ENCODE peak calls at places on chromosomes 3 and 15, in six cellular contexts. One of them, this sample, is unnamed.

GRCh38 chr15:76730262-76730661 is 174.9 kb downstream of the SCAPER start:
- DNase-seq in stomach: no peak
- DNase-seq in K562: no peak
- DNase-seq in transverse colon: no peak
- DNase-seq in HepG2: no peak
- DNase-seq in esophagus muscularis mucosa: no peak
- DNase-seq in this sample: no peak

GRCh38 chr3:23968467-23969184 is 23.5 kb downstream of the NR1D2 start:
- DNase-seq in stomach: no peak
- DNase-seq in K562: no peak
- DNase-seq in transverse colon: no peak
- DNase-seq in HepG2: no peak
- DNase-seq in esophagus muscularis mucosa: no peak
- DNase-seq in this sample: no peak

GRCh38 chr3:38567498-38567897 is 71.4 kb downstream of the EXOG start:
- DNase-seq in stomach: peak; percentile 5
- DNase-seq in K562: no peak
- DNase-seq in transverse colon: no peak
- DNase-seq in HepG2: no peak
- DNase-seq in esophagus muscularis mucosa: no peak
- DNase-seq in this sample: no peak

GRCh38 chr15:99918072-99918471 is 184.8 kb upstream of the LYSMD4 start:
- DNase-seq in stomach: no peak
- DNase-seq in K562: no peak
- DNase-seq in transverse colon: no peak
- DNase-seq in HepG2: no peak
- DNase-seq in esophagus muscularis mucosa: peak; percentile 87
- DNase-seq in this sample: no peak

GRCh38 chr3:69161587-69162196 is 39.3 kb upstream of the LMOD3 start:
- DNase-seq in stomach: no peak
- DNase-seq in K562: peak; percentile 38
- DNase-seq in transverse colon: no peak
- DNase-seq in HepG2: peak; percentile 43
- DNase-seq in esophagus muscularis mucosa: no peak
- DNase-seq in this sample: no peak

GRCh38 chr3:133948131-133948810 is 52.6 kb upstream of the RAB6B start:
- DNase-seq in stomach: no peak
- DNase-seq in K562: no peak
- DNase-seq in transverse colon: no peak
- DNase-seq in HepG2: no peak
- DNase-seq in esophagus muscularis mucosa: no peak
- DNase-seq in this sample: no peak

GRCh38 chr3:36764704-36765038 is 318 bp upstream of the DCLK3 start:
- DNase-seq in stomach: no peak
- DNase-seq in K562: no peak
- DNase-seq in transverse colon: no peak
- DNase-seq in HepG2: no peak
- DNase-seq in esophagus muscularis mucosa: no peak
- DNase-seq in this sample: no peak

GRCh38 chr3:152355744-152356665 is 87.3 kb downstream of the MBNL1 start:
- DNase-seq in stomach: no peak
- DNase-seq in K562: no peak
- DNase-seq in transverse colon: no peak
- DNase-seq in HepG2: no peak
- DNase-seq in esophagus muscularis mucosa: no peak
- DNase-seq in this sample: no peak

GRCh38 chr3:58013973-58014649 is 5.9 kb downstream of the FLNB start:
- DNase-seq in stomach: peak; percentile 39
- DNase-seq in K562: no peak
- DNase-seq in transverse colon: peak; percentile 30
- DNase-seq in HepG2: no peak
- DNase-seq in esophagus muscularis mucosa: no peak
- DNase-seq in this sample: no peak

GRCh38 chr3:12954891-12955650 is 113.7 kb upstream of the RPL32 start:
- DNase-seq in stomach: peak; percentile 83
- DNase-seq in K562: no peak
- DNase-seq in transverse colon: peak; percentile 86
- DNase-seq in HepG2: no peak
- DNase-seq in esophagus muscularis mucosa: peak; percentile 93
- DNase-seq in this sample: peak; percentile 89

GRCh38 chr15:69513450-69513849 is 60.8 kb downstream of the RPLP1 start:
- DNase-seq in stomach: no peak
- DNase-seq in K562: no peak
- DNase-seq in transverse colon: no peak
- DNase-seq in HepG2: no peak
- DNase-seq in esophagus muscularis mucosa: no peak
- DNase-seq in this sample: no peak

GRCh38 chr3:62874398-62875102 is 666 bp downstream of the CADPS start:
- DNase-seq in stomach: no peak
- DNase-seq in K562: no peak
- DNase-seq in transverse colon: no peak
- DNase-seq in HepG2: no peak
- DNase-seq in esophagus muscularis mucosa: no peak
- DNase-seq in this sample: peak; percentile 63

GRCh38 chr15:94909510-94909909 is 678.1 kb downstream of the MCTP2 start:
- DNase-seq in stomach: no peak
- DNase-seq in K562: no peak
- DNase-seq in transverse colon: no peak
- DNase-seq in HepG2: no peak
- DNase-seq in esophagus muscularis mucosa: no peak
- DNase-seq in this sample: no peak

GRCh38 chr3:8741581-8742355 is 8.2 kb downstream of the CAV3 start:
- DNase-seq in stomach: no peak
- DNase-seq in K562: peak; percentile 78
- DNase-seq in transverse colon: no peak
- DNase-seq in HepG2: peak; percentile 89
- DNase-seq in esophagus muscularis mucosa: no peak
- DNase-seq in this sample: no peak

GRCh38 chr3:113873814-113874526 is 35.4 kb downstream of the GRAMD1C start:
- DNase-seq in stomach: no peak
- DNase-seq in K562: no peak
- DNase-seq in transverse colon: no peak
- DNase-seq in HepG2: peak; percentile 67
- DNase-seq in esophagus muscularis mucosa: no peak
- DNase-seq in this sample: no peak

GRCh38 chr3:38586546-38587520 is 62.7 kb downstream of the SCN5A start:
- DNase-seq in stomach: peak; percentile 5
- DNase-seq in K562: no peak
- DNase-seq in transverse colon: peak; percentile 4
- DNase-seq in HepG2: no peak
- DNase-seq in esophagus muscularis mucosa: peak; percentile 86
- DNase-seq in this sample: no peak

GRCh38 chr3:100941046-100941445 is 52.2 kb downstream of the ABI3BP start:
- DNase-seq in stomach: no peak
- DNase-seq in K562: no peak
- DNase-seq in transverse colon: no peak
- DNase-seq in HepG2: no peak
- DNase-seq in esophagus muscularis mucosa: no peak
- DNase-seq in this sample: no peak

GRCh38 chr3:9074079-9074478 is 110.8 kb upstream of the RAD18 start:
- DNase-seq in stomach: no peak
- DNase-seq in K562: no peak
- DNase-seq in transverse colon: no peak
- DNase-seq in HepG2: no peak
- DNase-seq in esophagus muscularis mucosa: no peak
- DNase-seq in this sample: no peak

GRCh38 chr3:196936288-196936687 is 6.0 kb downstream of the NCBP2 start:
- DNase-seq in stomach: no peak
- DNase-seq in K562: no peak
- DNase-seq in transverse colon: no peak
- DNase-seq in HepG2: no peak
- DNase-seq in esophagus muscularis mucosa: no peak
- DNase-seq in this sample: no peak

GRCh38 chr3:113148307-113148703 is 63.1 kb upstream of the BOC start:
- DNase-seq in stomach: no peak
- DNase-seq in K562: no peak
- DNase-seq in transverse colon: peak; percentile 26
- DNase-seq in HepG2: no peak
- DNase-seq in esophagus muscularis mucosa: no peak
- DNase-seq in this sample: no peak

GRCh38 chr3:11568503-11569155 is 75.1 kb downstream of the VGLL4 start:
- DNase-seq in stomach: no peak
- DNase-seq in K562: no peak
- DNase-seq in transverse colon: peak; percentile 46
- DNase-seq in HepG2: no peak
- DNase-seq in esophagus muscularis mucosa: no peak
- DNase-seq in this sample: no peak

GRCh38 chr15:63203451-63204090 is 14.2 kb downstream of the RAB8B start:
- DNase-seq in stomach: no peak
- DNase-seq in K562: no peak
- DNase-seq in transverse colon: no peak
- DNase-seq in HepG2: no peak
- DNase-seq in esophagus muscularis mucosa: no peak
- DNase-seq in this sample: no peak

GRCh38 chr3:41041899-41042298 is 157.4 kb upstream of the CTNNB1 start:
- DNase-seq in stomach: no peak
- DNase-seq in K562: no peak
- DNase-seq in transverse colon: no peak
- DNase-seq in HepG2: no peak
- DNase-seq in esophagus muscularis mucosa: peak; percentile 53
- DNase-seq in this sample: no peak

GRCh38 chr3:194075088-194075615 is 60.8 kb upstream of the HES1 start:
- DNase-seq in stomach: no peak
- DNase-seq in K562: no peak
- DNase-seq in transverse colon: no peak
- DNase-seq in HepG2: no peak
- DNase-seq in esophagus muscularis mucosa: no peak
- DNase-seq in this sample: no peak

GRCh38 chr3:127887321-127887720 is 27.7 kb upstream of the KBTBD12 start:
- DNase-seq in stomach: no peak
- DNase-seq in K562: no peak
- DNase-seq in transverse colon: no peak
- DNase-seq in HepG2: no peak
- DNase-seq in esophagus muscularis mucosa: no peak
- DNase-seq in this sample: no peak

GRCh38 chr15:39468341-39468740 is 112.5 kb upstream of the THBS1 start:
- DNase-seq in stomach: no peak
- DNase-seq in K562: no peak
- DNase-seq in transverse colon: no peak
- DNase-seq in HepG2: no peak
- DNase-seq in esophagus muscularis mucosa: peak; percentile 90
- DNase-seq in this sample: no peak
- TF ChIP-seq POLR2AphosphoS5 in stomach: peak; percentile 13
- TF ChIP-seq POLR2AphosphoS5 in K562: no peak
- TF ChIP-seq POLR2AphosphoS5 in transverse colon: no peak
- TF ChIP-seq POLR2AphosphoS5 in HepG2: no peak
- TF ChIP-seq POLR2AphosphoS5 in esophagus muscularis mucosa: peak; percentile 43
- TF ChIP-seq POLR2AphosphoS5 in this sample: peak; percentile 85

DNA sequence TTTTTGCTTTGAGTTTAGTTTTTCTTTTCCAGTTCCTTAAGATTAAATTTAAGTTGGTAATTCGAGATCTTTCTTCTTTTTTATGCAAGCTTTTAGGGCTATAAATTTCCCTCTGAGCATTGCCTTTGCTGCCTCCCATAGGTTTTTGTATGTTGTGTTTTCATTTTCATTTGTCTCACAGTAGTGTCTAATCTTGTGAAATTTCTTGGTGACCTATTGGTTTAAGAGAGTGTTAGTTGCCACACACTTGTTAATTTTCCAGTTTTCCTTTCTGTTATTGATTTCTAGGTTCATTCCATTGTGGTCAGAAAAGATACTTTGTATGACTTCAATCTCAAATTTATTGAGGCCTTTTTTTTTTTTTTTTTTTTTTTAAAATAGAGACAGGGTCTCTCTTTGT is 18.3 kb upstream of the IL20RB start:
- DNase-seq in stomach: no peak
- DNase-seq in K562: no peak
- DNase-seq in transverse colon: no peak
- DNase-seq in HepG2: no peak
- DNase-seq in esophagus muscularis mucosa: no peak
- DNase-seq in this sample: no peak
- H3K4me3 ChIP-seq in stomach: no peak overlapping the region
- H3K4me3 ChIP-seq in K562: no peak overlapping the region
- H3K4me3 ChIP-seq in transverse colon: no peak overlapping the region
- H3K4me3 ChIP-seq in HepG2: no peak overlapping the region
- H3K4me3 ChIP-seq in esophagus muscularis mucosa: no peak overlapping the region
- H3K4me3 ChIP-seq in this sample: no peak overlapping the region

GRCh38 chr15:40768492-40769309 is 1.1 kb upstream of the C15orf62 start:
- DNase-seq in stomach: peak; percentile 53
- DNase-seq in K562: no peak
- DNase-seq in transverse colon: peak; percentile 66
- DNase-seq in HepG2: no peak
- DNase-seq in esophagus muscularis mucosa: no peak
- DNase-seq in this sample: no peak

GRCh38 chr15:40767838-40768491 is 1.8 kb upstream of the C15orf62 start:
- DNase-seq in stomach: no peak
- DNase-seq in K562: no peak
- DNase-seq in transverse colon: no peak
- DNase-seq in HepG2: no peak
- DNase-seq in esophagus muscularis mucosa: no peak
- DNase-seq in this sample: no peak

GRCh38 chr15:40771242-40771641 is 1.5 kb downstream of the C15orf62 start:
- DNase-seq in stomach: no peak
- DNase-seq in K562: no peak
- DNase-seq in transverse colon: no peak
- DNase-seq in HepG2: no peak
- DNase-seq in esophagus muscularis mucosa: no peak
- DNase-seq in this sample: no peak

GRCh38 chr15:40770147-40770721 is 454 bp downstream of the C15orf62 start:
- DNase-seq in stomach: peak; percentile 59
- DNase-seq in K562: no peak
- DNase-seq in transverse colon: peak; percentile 51
- DNase-seq in HepG2: no peak
- DNase-seq in esophagus muscularis mucosa: no peak
- DNase-seq in this sample: peak; percentile 56

DNA sequence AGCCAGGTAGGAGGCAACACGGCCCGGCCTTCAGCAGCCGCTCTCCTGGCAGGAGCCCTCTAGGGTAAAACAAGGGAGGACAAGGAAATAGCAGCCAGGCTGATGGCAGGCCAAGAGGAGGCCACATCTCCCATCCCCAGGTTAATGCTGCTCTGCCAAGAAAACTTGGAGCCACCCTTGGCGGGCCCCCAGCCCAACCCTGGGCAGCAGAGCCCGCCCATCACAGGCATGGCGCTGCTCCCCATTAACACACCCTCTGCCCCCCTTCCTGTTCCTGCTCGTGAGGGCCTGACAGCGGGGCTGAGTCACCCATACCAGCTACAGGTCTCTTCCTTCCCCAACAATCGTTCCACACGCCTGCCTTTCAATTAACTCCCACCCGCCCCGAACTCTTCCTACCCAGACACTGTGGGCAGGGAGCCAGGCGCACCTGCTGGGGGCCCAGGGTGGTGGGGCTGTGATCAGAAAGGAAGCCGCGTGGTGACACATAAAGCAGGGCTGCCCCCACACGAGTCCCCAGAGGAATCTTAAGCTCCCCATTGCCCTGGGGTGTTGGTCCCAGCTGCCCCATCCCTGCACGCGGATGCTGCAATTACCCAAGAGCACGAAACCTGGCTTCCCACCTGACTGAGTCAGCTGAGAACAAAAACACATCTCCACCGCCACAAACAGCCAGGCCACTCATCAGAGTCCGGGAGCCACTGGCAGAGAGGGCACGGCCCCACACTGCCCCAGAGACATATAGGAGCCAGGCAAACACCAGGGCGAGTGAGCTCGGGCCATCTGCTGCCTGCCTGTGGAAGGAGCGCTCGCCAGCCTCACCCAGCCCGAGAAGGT is at the start of gene C15orf62:
- DNase-seq in stomach: peak; percentile 73
- DNase-seq in K562: no peak
- DNase-seq in transverse colon: peak; percentile 66
- DNase-seq in HepG2: no peak
- DNase-seq in esophagus muscularis mucosa: no peak
- DNase-seq in this sample: peak; percentile 79
- TF ChIP-seq EP300 in stomach: no peak
- TF ChIP-seq EP300 in K562: no peak
- TF ChIP-seq EP300 in transverse colon: no peak
- TF ChIP-seq EP300 in HepG2: no peak
- TF ChIP-seq EP300 in esophagus muscularis mucosa: no peak
- TF ChIP-seq EP300 in this sample: no peak

GRCh38 chr15:78374436-78375393 is 34.6 kb downstream of the CRABP1 start:
- DNase-seq in stomach: peak; percentile 79
- DNase-seq in K562: peak; percentile 27
- DNase-seq in transverse colon: peak; percentile 88
- DNase-seq in HepG2: peak; percentile 90
- DNase-seq in esophagus muscularis mucosa: no peak
- DNase-seq in this sample: no peak
- TF ChIP-seq POLR2AphosphoS5 in stomach: peak; percentile 19
- TF ChIP-seq POLR2AphosphoS5 in K562: no peak
- TF ChIP-seq POLR2AphosphoS5 in transverse colon: peak; percentile 76
- TF ChIP-seq POLR2AphosphoS5 in HepG2: peak; percentile 29
- TF ChIP-seq POLR2AphosphoS5 in esophagus muscularis mucosa: no peak
- TF ChIP-seq POLR2AphosphoS5 in this sample: no peak